ENCODE peak calls at places on chromosomes 12 and 14, in nine cellular contexts. G is cardiac fibroblast, V is uterus, C is DND-41, W is WERI-Rb-1, L is epithelial cell of proximal tubule, Z is astrocyte of the cerebellum, D is lower leg skin, O is fibroblast of pulmonary artery. S is an unnamed sample.

GRCh38 chr12:54654926-54655325 is 6.8 kb upstream of the DCD start:
- DNase-seq in G (no peak), V (no peak), C (no peak), W (no peak), L (no peak), Z (no peak), D (no peak), O (no peak), S (no peak)

GRCh38 chr12:1488908-1489381 is 105.4 kb downstream of the FBXL14 start:
- DNase-seq in G (peak; percentile 75), V (no peak), C (peak; percentile 71), W (no peak), L (no peak), Z (no peak), D (no peak), O (peak; percentile 79), S (no peak)

GRCh38 chr12:132236930-132237771 is 92.2 kb downstream of the GALNT9 start:
- DNase-seq in G (no peak), V (no peak), C (no peak), W (no peak), L (no peak), Z (no peak), D (no peak), O (no peak), S (no peak)

GRCh38 chr12:31849090-31849687 is 110.0 kb upstream of the RESF1 start:
- DNase-seq in G (peak; percentile 52), V (no peak), C (no peak), W (no peak), L (no peak), Z (no peak), D (no peak), O (peak; percentile 33), S (no peak)

GRCh38 chr12:89556976-89557375 is 31.1 kb upstream of the POC1B start:
- DNase-seq in G (no peak), V (no peak), C (no peak), W (no peak), L (no peak), Z (no peak), D (no peak), O (no peak), S (no peak)

GRCh38 chr12:22728989-22729388 is 104.0 kb downstream of the ETNK1 start:
- DNase-seq in G (no peak), V (no peak), C (no peak), W (peak; percentile 28), L (peak; percentile 19), Z (no peak), D (no peak), O (no peak), S (no peak)

GRCh38 chr12:27343255-27344000 is 10.8 kb downstream of the BMAL2 start:
- DNase-seq in G (peak; percentile 95), V (no peak), C (no peak), W (no peak), L (peak; percentile 94), Z (peak; percentile 82), D (no peak), O (peak; percentile 89), S (no peak)

GRCh38 chr12:95762123-95762785 is 28.3 kb downstream of the NTN4 start:
- DNase-seq in G (no peak), V (no peak), C (no peak), W (no peak), L (no peak), Z (no peak), D (no peak), O (no peak), S (no peak)

GRCh38 chr14:65361920-65362319 is 50.6 kb upstream of the FUT8 start:
- DNase-seq in G (peak; percentile 73), V (no peak), C (no peak), W (no peak), L (no peak), Z (peak; percentile 49), D (peak; percentile 75), O (peak; percentile 89), S (peak; percentile 71)

GRCh38 chr12:51886021-51886710 is 1.7 kb upstream of the ANKRD33 start:
- DNase-seq in G (peak; percentile 98), V (peak; percentile 75), C (peak; percentile 61), W (no peak), L (peak; percentile 83), Z (peak; percentile 33), D (peak; percentile 91), O (peak; percentile 99), S (peak; percentile 83)

GRCh38 chr12:43009307-43009706 is 419.8 kb upstream of the PRICKLE1 start:
- DNase-seq in G (no peak), V (no peak), C (no peak), W (no peak), L (no peak), Z (no peak), D (no peak), O (peak; percentile 11), S (no peak)

GRCh38 chr14:49505026-49505766 is 81.0 kb downstream of the RPS29 start:
- DNase-seq in G (no peak), V (no peak), C (peak; percentile 35), W (no peak), L (no peak), Z (no peak), D (no peak), O (no peak), S (no peak)

GRCh38 chr12:22262309-22262708 is 72.2 kb downstream of the ST8SIA1 start:
- DNase-seq in G (no peak), V (no peak), C (no peak), W (no peak), L (no peak), Z (no peak), D (no peak), O (no peak), S (no peak)

GRCh38 chr12:92467886-92468285 is 234.9 kb upstream of the PLEKHG7 start:
- DNase-seq in G (no peak), V (no peak), C (no peak), W (no peak), L (no peak), Z (no peak), D (no peak), O (no peak), S (peak; percentile 25)

GRCh38 chr12:95790912-95791849 is 617 bp upstream of the NTN4 start:
- DNase-seq in G (peak; percentile 43), V (peak; percentile 24), C (no peak), W (peak; percentile 20), L (no peak), Z (no peak), D (no peak), O (no peak), S (no peak)

GRCh38 chr12:96906498-96906848 is 584 bp upstream of the NEDD1 start:
- DNase-seq in G (no peak), V (no peak), C (no peak), W (no peak), L (no peak), Z (no peak), D (no peak), O (no peak), S (no peak)

DNA sequence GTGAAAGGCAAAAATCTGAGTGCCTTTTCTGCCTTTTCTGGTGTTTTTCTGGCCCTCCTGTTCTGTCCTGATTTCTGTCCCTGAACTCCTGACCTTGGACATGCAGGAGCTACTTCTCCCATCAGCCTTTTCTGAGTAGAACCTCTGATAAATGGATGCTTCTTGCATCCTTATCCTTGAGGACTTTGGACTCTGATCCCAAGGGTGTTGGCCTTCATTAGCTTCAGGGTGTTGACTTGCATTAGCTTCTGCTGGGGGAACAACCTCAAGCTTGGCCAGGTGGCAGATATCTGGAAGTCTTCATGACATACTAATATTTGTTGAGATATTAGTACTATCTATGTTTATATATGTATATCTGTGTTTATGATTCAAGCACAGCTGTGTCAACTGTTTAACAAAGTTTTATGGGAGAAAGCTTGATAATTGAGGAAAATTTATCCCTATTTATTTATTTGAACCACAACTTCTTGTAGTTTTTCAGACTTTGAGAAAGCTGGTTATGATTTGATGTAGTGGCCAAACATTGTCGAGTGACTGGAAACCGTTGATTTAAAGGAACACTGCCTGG is 124.3 kb downstream of the CHST11 start:
- DNase-seq in G (no peak), V (no peak), C (no peak), W (no peak), L (no peak), Z (no peak), D (no peak), O (no peak), S (no peak)
- TF ChIP-seq CTCF in G (no peak), V (no peak), C (no peak), W (no peak), L (no peak), Z (no peak), D (no peak), O (no peak), S (no peak)

DNA sequence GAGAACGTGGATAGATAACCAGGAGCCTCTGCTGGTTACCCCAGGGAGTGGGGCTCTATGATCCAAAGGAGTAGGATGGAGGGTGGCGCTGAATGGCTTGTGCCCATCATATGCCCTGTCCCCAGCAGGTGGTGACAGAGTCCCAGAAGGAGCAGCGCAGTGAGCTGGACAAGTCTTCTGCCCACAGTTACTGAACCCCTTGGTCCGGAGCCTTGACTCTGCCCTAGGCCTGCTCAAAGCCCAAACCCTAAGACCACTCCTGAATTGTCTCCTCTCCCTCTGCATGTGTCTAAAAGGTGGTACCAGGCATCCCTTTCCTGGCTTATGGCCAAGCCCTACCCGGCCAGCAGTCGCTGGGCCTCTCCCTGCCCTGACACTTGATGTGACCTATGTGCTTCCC is 3.2 kb downstream of the PRPH start:
- DNase-seq in G (no peak), V (no peak), C (no peak), W (no peak), L (no peak), Z (no peak), D (no peak), O (no peak), S (no peak)
- TF ChIP-seq CTCF in G (peak; percentile 5), V (no peak), C (peak; percentile 47), W (peak; percentile 10), L (peak; percentile 39), Z (peak; percentile 4), D (no peak), O (no peak), S (no peak)

GRCh38 chr14:23181453-23181852 is 2.0 kb downstream of the SLC7A8 start:
- DNase-seq in G (no peak), V (no peak), C (no peak), W (no peak), L (no peak), Z (no peak), D (no peak), O (no peak), S (no peak)
- TF ChIP-seq CTCF in G (no peak), V (no peak), C (no peak), W (no peak), L (no peak), Z (no peak), D (no peak), O (no peak), S (no peak)

DNA sequence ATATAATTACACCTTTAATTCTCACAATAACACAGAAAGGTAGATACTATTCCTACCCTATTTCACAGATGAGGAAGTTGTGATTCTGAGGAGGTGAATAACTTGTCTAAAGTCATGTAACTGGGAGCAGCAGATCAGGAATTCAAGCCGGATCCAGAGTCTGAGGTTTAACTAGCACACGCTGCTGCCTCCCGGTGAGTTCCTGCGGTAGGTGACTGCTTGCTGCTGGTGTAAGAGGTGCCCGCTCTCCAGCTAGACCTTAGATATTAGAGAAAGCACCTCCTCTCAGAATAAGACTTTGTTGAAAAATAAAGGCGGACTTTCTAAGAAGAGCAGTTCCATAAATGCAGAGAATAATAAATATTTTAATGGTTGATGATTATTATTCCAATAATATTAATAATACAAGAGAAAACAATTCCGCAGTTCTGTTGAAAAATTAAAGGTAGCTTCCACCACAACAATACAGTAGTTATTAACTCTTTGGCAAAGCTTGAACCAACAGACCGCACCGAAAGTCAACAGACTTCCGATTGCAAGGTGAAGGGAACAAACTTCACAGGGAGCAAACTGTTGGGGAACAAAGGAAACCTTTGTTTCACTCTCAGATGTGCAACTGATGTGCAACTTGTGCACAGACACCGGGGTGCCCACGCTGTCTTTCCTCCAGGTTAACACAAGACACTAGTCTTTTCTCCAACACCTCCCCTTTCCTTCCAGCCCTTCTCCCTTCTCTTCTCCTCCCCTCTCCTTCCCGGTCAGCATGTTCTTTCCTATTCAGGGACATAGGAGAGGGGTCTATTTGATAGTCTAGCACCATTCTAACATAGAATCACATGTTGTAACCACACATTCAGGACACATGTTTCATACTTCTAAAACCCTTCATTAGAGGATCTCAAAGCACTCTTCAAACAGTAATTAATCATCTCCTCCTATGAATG is 73.2 kb upstream of the EGLN3 start:
- DNase-seq in G (no peak), V (no peak), C (no peak), W (peak; percentile 44), L (no peak), Z (no peak), D (no peak), O (no peak), S (no peak)
- TF ChIP-seq CTCF in G (no peak), V (no peak), C (peak; percentile 10), W (peak; percentile 55), L (peak; percentile 7), Z (no peak), D (no peak), O (no peak), S (no peak)

S was measured in gastrocnemius medialis.